ENCODE peak calls at places on chromosomes 6 and 20, in seven cellular contexts. One of them, this sample, is unnamed.

GRCh38 chr6:13194852-13195251 is 133.5 kb downstream of the TBC1D7 start:
- DNase-seq in GM23248: peak
- DNase-seq in hepatocyte: peak
- DNase-seq in HCT116: peak
- DNase-seq in GM23338: peak
- DNase-seq in SK-N-SH: peak
- DNase-seq in neural progenitor cell: peak
- DNase-seq in this sample: peak

GRCh38 chr6:118709859-118710350 is 58.5 kb upstream of the CEP85L start:
- DNase-seq in GM23248: peak
- DNase-seq in hepatocyte: no peak
- DNase-seq in HCT116: no peak
- DNase-seq in GM23338: peak
- DNase-seq in SK-N-SH: no peak
- DNase-seq in neural progenitor cell: no peak
- DNase-seq in this sample: peak

GRCh38 chr6:133741375-133741861 is 147.5 kb upstream of the TCF21 start:
- DNase-seq in GM23248: peak
- DNase-seq in hepatocyte: no peak
- DNase-seq in HCT116: peak
- DNase-seq in GM23338: peak
- DNase-seq in SK-N-SH: no peak
- DNase-seq in neural progenitor cell: peak
- DNase-seq in this sample: no peak

GRCh38 chr6:156601821-156602301 is 175.3 kb upstream of the ARID1B start:
- DNase-seq in GM23248: no peak
- DNase-seq in hepatocyte: no peak
- DNase-seq in HCT116: no peak
- DNase-seq in GM23338: no peak
- DNase-seq in SK-N-SH: no peak
- DNase-seq in neural progenitor cell: no peak
- DNase-seq in this sample: no peak

GRCh38 chr6:158784505-158784904 is 34.7 kb downstream of the EZR start:
- DNase-seq in GM23248: peak
- DNase-seq in hepatocyte: no peak
- DNase-seq in HCT116: no peak
- DNase-seq in GM23338: no peak
- DNase-seq in SK-N-SH: no peak
- DNase-seq in neural progenitor cell: no peak
- DNase-seq in this sample: peak

GRCh38 chr6:166737231-166737630 is 110.2 kb upstream of the RPS6KA2 start:
- DNase-seq in GM23248: no peak
- DNase-seq in hepatocyte: no peak
- DNase-seq in HCT116: peak
- DNase-seq in GM23338: no peak
- DNase-seq in SK-N-SH: no peak
- DNase-seq in neural progenitor cell: no peak
- DNase-seq in this sample: no peak

GRCh38 chr6:11999245-11999644 is 12.9 kb upstream of the HIVEP1 start:
- DNase-seq in GM23248: peak
- DNase-seq in hepatocyte: no peak
- DNase-seq in HCT116: no peak
- DNase-seq in GM23338: no peak
- DNase-seq in SK-N-SH: no peak
- DNase-seq in neural progenitor cell: no peak
- DNase-seq in this sample: no peak

GRCh38 chr6:14732845-14733757 is 512.8 kb upstream of the JARID2 start:
- DNase-seq in GM23248: peak
- DNase-seq in hepatocyte: no peak
- DNase-seq in HCT116: peak
- DNase-seq in GM23338: no peak
- DNase-seq in SK-N-SH: no peak
- DNase-seq in neural progenitor cell: no peak
- DNase-seq in this sample: peak

GRCh38 chr6:38349795-38350194 is 289.9 kb downstream of the BTBD9 start:
- DNase-seq in GM23248: peak
- DNase-seq in hepatocyte: peak
- DNase-seq in HCT116: no peak
- DNase-seq in GM23338: peak
- DNase-seq in SK-N-SH: no peak
- DNase-seq in neural progenitor cell: no peak
- DNase-seq in this sample: no peak

GRCh38 chr20:37697314-37697713 is 3.5 kb downstream of the CTNNBL1 start:
- DNase-seq in GM23248: no peak
- DNase-seq in hepatocyte: no peak
- DNase-seq in HCT116: no peak
- DNase-seq in GM23338: no peak
- DNase-seq in SK-N-SH: no peak
- DNase-seq in neural progenitor cell: no peak
- DNase-seq in this sample: no peak

GRCh38 chr6:112429226-112429625 is 82.1 kb downstream of the RFPL4B start:
- DNase-seq in GM23248: peak
- DNase-seq in hepatocyte: peak
- DNase-seq in HCT116: no peak
- DNase-seq in GM23338: peak
- DNase-seq in SK-N-SH: no peak
- DNase-seq in neural progenitor cell: peak
- DNase-seq in this sample: no peak

GRCh38 chr6:130794686-130795085 is 32.5 kb upstream of the SMLR1 start:
- DNase-seq in GM23248: no peak
- DNase-seq in hepatocyte: no peak
- DNase-seq in HCT116: no peak
- DNase-seq in GM23338: no peak
- DNase-seq in SK-N-SH: no peak
- DNase-seq in neural progenitor cell: no peak
- DNase-seq in this sample: no peak

GRCh38 chr6:138576303-138576702 is 77.0 kb upstream of the NHSL1 start:
- DNase-seq in GM23248: no peak
- DNase-seq in hepatocyte: no peak
- DNase-seq in HCT116: no peak
- DNase-seq in GM23338: no peak
- DNase-seq in SK-N-SH: no peak
- DNase-seq in neural progenitor cell: peak
- DNase-seq in this sample: no peak

GRCh38 chr6:13407709-13408695 is 79.4 kb downstream of the GFOD1 start:
- DNase-seq in GM23248: peak
- DNase-seq in hepatocyte: no peak
- DNase-seq in HCT116: no peak
- DNase-seq in GM23338: no peak
- DNase-seq in SK-N-SH: no peak
- DNase-seq in neural progenitor cell: no peak
- DNase-seq in this sample: peak

GRCh38 chr20:17344775-17345174 is 117.9 kb downstream of the PCSK2 start:
- DNase-seq in GM23248: peak
- DNase-seq in hepatocyte: no peak
- DNase-seq in HCT116: no peak
- DNase-seq in GM23338: no peak
- DNase-seq in SK-N-SH: no peak
- DNase-seq in neural progenitor cell: no peak
- DNase-seq in this sample: no peak

GRCh38 chr6:39407446-39407993 is 85.0 kb upstream of the KCNK16 start:
- DNase-seq in GM23248: no peak
- DNase-seq in hepatocyte: no peak
- DNase-seq in HCT116: no peak
- DNase-seq in GM23338: no peak
- DNase-seq in SK-N-SH: no peak
- DNase-seq in neural progenitor cell: no peak
- DNase-seq in this sample: no peak

GRCh38 chr20:63639093-63639860 is 12.4 kb upstream of the GMEB2 start:
- DNase-seq in GM23248: no peak
- DNase-seq in hepatocyte: no peak
- DNase-seq in HCT116: no peak
- DNase-seq in GM23338: no peak
- DNase-seq in SK-N-SH: no peak
- DNase-seq in neural progenitor cell: no peak
- DNase-seq in this sample: no peak

GRCh38 chr20:53738039-53738944 is 144.7 kb upstream of the ZNF217 start:
- DNase-seq in GM23248: peak
- DNase-seq in hepatocyte: peak
- DNase-seq in HCT116: no peak
- DNase-seq in GM23338: peak
- DNase-seq in SK-N-SH: peak
- DNase-seq in neural progenitor cell: peak
- DNase-seq in this sample: peak

GRCh38 chr6:19410477-19410876 is 426.7 kb upstream of the ID4 start:
- DNase-seq in GM23248: peak
- DNase-seq in hepatocyte: peak
- DNase-seq in HCT116: no peak
- DNase-seq in GM23338: no peak
- DNase-seq in SK-N-SH: no peak
- DNase-seq in neural progenitor cell: no peak
- DNase-seq in this sample: peak

GRCh38 chr6:143562143-143562542 is 50.6 kb upstream of the FUCA2 start:
- DNase-seq in GM23248: no peak
- DNase-seq in hepatocyte: no peak
- DNase-seq in HCT116: no peak
- DNase-seq in GM23338: no peak
- DNase-seq in SK-N-SH: no peak
- DNase-seq in neural progenitor cell: no peak
- DNase-seq in this sample: no peak

GRCh38 chr6:116136933-116137340 is 11.0 kb upstream of the COL10A1 start:
- DNase-seq in GM23248: no peak
- DNase-seq in hepatocyte: no peak
- DNase-seq in HCT116: no peak
- DNase-seq in GM23338: no peak
- DNase-seq in SK-N-SH: no peak
- DNase-seq in neural progenitor cell: no peak
- DNase-seq in this sample: no peak

GRCh38 chr6:45637611-45638257 is 260.0 kb upstream of the SUPT3H start:
- DNase-seq in GM23248: no peak
- DNase-seq in hepatocyte: peak
- DNase-seq in HCT116: no peak
- DNase-seq in GM23338: no peak
- DNase-seq in SK-N-SH: no peak
- DNase-seq in neural progenitor cell: no peak
- DNase-seq in this sample: peak

GRCh38 chr20:25470045-25470444 is 62.6 kb downstream of the GINS1 start:
- DNase-seq in GM23248: peak
- DNase-seq in hepatocyte: peak
- DNase-seq in HCT116: peak
- DNase-seq in GM23338: peak
- DNase-seq in SK-N-SH: peak
- DNase-seq in neural progenitor cell: peak
- DNase-seq in this sample: peak

GRCh38 chr6:145736854-145737181 is 1.5 kb upstream of the EPM2A start:
- DNase-seq in GM23248: peak
- DNase-seq in hepatocyte: peak
- DNase-seq in HCT116: no peak
- DNase-seq in GM23338: no peak
- DNase-seq in SK-N-SH: no peak
- DNase-seq in neural progenitor cell: no peak
- DNase-seq in this sample: no peak

GRCh38 chr6:76532647-76533046 is 460.2 kb upstream of the IMPG1 start:
- DNase-seq in GM23248: no peak
- DNase-seq in hepatocyte: no peak
- DNase-seq in HCT116: no peak
- DNase-seq in GM23338: no peak
- DNase-seq in SK-N-SH: no peak
- DNase-seq in neural progenitor cell: no peak
- DNase-seq in this sample: no peak

GRCh38 chr20:63942250-63943006 is 13.8 kb downstream of the UCKL1 start:
- DNase-seq in GM23248: peak
- DNase-seq in hepatocyte: no peak
- DNase-seq in HCT116: no peak
- DNase-seq in GM23338: peak
- DNase-seq in SK-N-SH: no peak
- DNase-seq in neural progenitor cell: peak
- DNase-seq in this sample: no peak

GRCh38 chr6:9745966-9746365 is 668.9 kb downstream of the TFAP2A start:
- DNase-seq in GM23248: peak
- DNase-seq in hepatocyte: no peak
- DNase-seq in HCT116: no peak
- DNase-seq in GM23338: no peak
- DNase-seq in SK-N-SH: no peak
- DNase-seq in neural progenitor cell: no peak
- DNase-seq in this sample: peak

DNA sequence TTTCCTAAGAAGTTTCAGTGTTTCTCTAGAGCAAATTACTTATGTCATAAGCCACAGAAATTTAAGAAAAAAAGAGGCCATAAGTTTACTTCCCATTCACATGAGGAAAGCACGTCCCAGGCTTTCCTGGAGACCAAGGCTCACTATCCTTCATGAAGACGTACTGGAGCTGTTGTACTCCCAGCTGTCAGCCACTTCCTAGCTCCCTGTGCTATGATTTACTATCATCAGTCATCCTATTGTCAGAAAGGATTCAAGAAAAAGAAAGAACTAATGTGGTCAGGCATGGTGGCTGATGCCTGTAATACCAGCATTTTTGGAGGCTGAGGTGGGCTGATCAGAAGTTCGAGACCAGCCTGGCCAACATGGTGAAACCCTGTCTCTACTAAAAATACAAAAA is 337.4 kb upstream of the SOX4 start:
- DNase-seq in GM23248: no peak
- DNase-seq in hepatocyte: no peak
- DNase-seq in HCT116: no peak
- DNase-seq in GM23338: no peak
- DNase-seq in SK-N-SH: no peak
- DNase-seq in neural progenitor cell: no peak
- DNase-seq in this sample: no peak
- TF ChIP-seq EZH2phosphoT487 in GM23248: no peak
- TF ChIP-seq EZH2phosphoT487 in hepatocyte: no peak
- TF ChIP-seq EZH2phosphoT487 in HCT116: no peak
- TF ChIP-seq EZH2phosphoT487 in GM23338: no peak
- TF ChIP-seq EZH2phosphoT487 in SK-N-SH: no peak
- TF ChIP-seq EZH2phosphoT487 in neural progenitor cell: no peak
- TF ChIP-seq EZH2phosphoT487 in this sample: no peak

DNA sequence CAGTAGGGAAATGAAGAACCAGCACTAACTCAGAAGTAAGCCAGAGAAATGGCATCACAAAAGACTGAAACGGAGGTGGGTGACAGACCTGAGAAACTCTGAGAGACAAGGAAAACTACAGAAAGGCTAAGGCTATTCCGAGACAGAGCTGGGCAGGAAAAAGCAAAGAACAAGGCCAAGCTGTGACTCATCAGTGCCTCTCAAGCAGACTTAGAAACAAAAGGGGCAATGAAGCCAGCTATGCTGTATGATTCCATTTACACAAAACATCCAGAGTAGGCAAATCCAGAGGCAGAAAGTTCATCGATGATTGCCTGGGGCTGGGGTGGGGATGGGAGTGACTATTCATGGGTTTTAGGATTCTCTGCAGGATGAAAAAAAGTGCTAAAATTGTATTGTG is 50.0 kb downstream of the SLC23A2 start:
- DNase-seq in GM23248: peak
- DNase-seq in hepatocyte: peak
- DNase-seq in HCT116: peak
- DNase-seq in GM23338: no peak
- DNase-seq in SK-N-SH: no peak
- DNase-seq in neural progenitor cell: no peak
- DNase-seq in this sample: peak
- TF ChIP-seq EZH2phosphoT487 in GM23248: no peak
- TF ChIP-seq EZH2phosphoT487 in hepatocyte: no peak
- TF ChIP-seq EZH2phosphoT487 in HCT116: no peak
- TF ChIP-seq EZH2phosphoT487 in GM23338: no peak
- TF ChIP-seq EZH2phosphoT487 in SK-N-SH: no peak
- TF ChIP-seq EZH2phosphoT487 in neural progenitor cell: no peak
- TF ChIP-seq EZH2phosphoT487 in this sample: no peak

GRCh38 chr6:56555438-56555872 is 87.2 kb downstream of the DST start:
- DNase-seq in GM23248: peak
- DNase-seq in hepatocyte: peak
- DNase-seq in HCT116: no peak
- DNase-seq in GM23338: no peak
- DNase-seq in SK-N-SH: no peak
- DNase-seq in neural progenitor cell: peak
- DNase-seq in this sample: no peak
- TF ChIP-seq EZH2phosphoT487 in GM23248: no peak
- TF ChIP-seq EZH2phosphoT487 in hepatocyte: no peak
- TF ChIP-seq EZH2phosphoT487 in HCT116: no peak
- TF ChIP-seq EZH2phosphoT487 in GM23338: no peak
- TF ChIP-seq EZH2phosphoT487 in SK-N-SH: no peak
- TF ChIP-seq EZH2phosphoT487 in neural progenitor cell: no peak
- TF ChIP-seq EZH2phosphoT487 in this sample: no peak

GRCh38 chr20:32970973-32971300 is 33.3 kb downstream of the SUN5 start:
- DNase-seq in GM23248: no peak
- DNase-seq in hepatocyte: peak
- DNase-seq in HCT116: no peak
- DNase-seq in GM23338: no peak
- DNase-seq in SK-N-SH: no peak
- DNase-seq in neural progenitor cell: no peak
- DNase-seq in this sample: no peak
- TF ChIP-seq EZH2phosphoT487 in GM23248: no peak
- TF ChIP-seq EZH2phosphoT487 in hepatocyte: no peak
- TF ChIP-seq EZH2phosphoT487 in HCT116: no peak
- TF ChIP-seq EZH2phosphoT487 in GM23338: no peak
- TF ChIP-seq EZH2phosphoT487 in SK-N-SH: no peak
- TF ChIP-seq EZH2phosphoT487 in neural progenitor cell: no peak
- TF ChIP-seq EZH2phosphoT487 in this sample: no peak